ENCODE peak calls at places on chromosomes 12 and 14, in eight cellular contexts. Y is germinal center; J is COR-L47; A is transverse colon; P is AG10803; K is mammary epithelial cell; M is stimulated activated effector memory CD8-positive, alpha-beta T cell treated with anti-CD3 and anti-CD28 coated beads, Interleukin-12 subunit alpha, Interleukin-12 subunit beta, amount 100 ng/mL, for 72 hours; V is NCI-H2029 treated with DMSO at 0.1 percent for 48 hours. W is an unnamed sample.

GRCh38 chr14:95935228-95935822 is 58.7 kb downstream of the TUNAR start:
- DNase-seq in Y (no peak), J (no peak), A (no peak), P (peak), K (peak), M (no peak), V (no peak), W (no peak)

GRCh38 chr14:100762089-100762515 is 35.4 kb downstream of the DLK1 start:
- DNase-seq in Y (no peak), J (no peak), A (no peak), P (peak), K (no peak), M (no peak), V (no peak), W (no peak)

GRCh38 chr14:92549853-92550244 is 36.3 kb downstream of the RIN3 start:
- DNase-seq in Y (no peak), J (no peak), A (no peak), P (peak), K (no peak), M (no peak), V (no peak), W (no peak)

GRCh38 chr12:111692575-111693210 is 6.8 kb downstream of the ACAD10 start:
- DNase-seq in Y (peak), J (no peak), A (no peak), P (no peak), K (no peak), M (no peak), V (no peak), W (peak)

GRCh38 chr14:76829016-76829365 is 2.8 kb downstream of the LRRC74A start:
- DNase-seq in Y (no peak), J (no peak), A (no peak), P (no peak), K (peak), M (no peak), V (no peak), W (no peak)

GRCh38 chr12:5586201-5586600 is 154.3 kb downstream of the NTF3 start:
- DNase-seq in Y (no peak), J (no peak), A (no peak), P (peak), K (no peak), M (no peak), V (no peak), W (no peak)

GRCh38 chr12:109735825-109736551 is 22.4 kb downstream of the FAM222A start:
- DNase-seq in Y (no peak), J (no peak), A (peak), P (no peak), K (no peak), M (no peak), V (no peak), W (no peak)

GRCh38 chr14:54465654-54466053 is 23.1 kb downstream of the GMFB start:
- DNase-seq in Y (no peak), J (no peak), A (no peak), P (no peak), K (no peak), M (no peak), V (no peak), W (no peak)

GRCh38 chr14:75333523-75334190 is 55.0 kb downstream of the FOS start:
- DNase-seq in Y (no peak), J (no peak), A (no peak), P (no peak), K (no peak), M (no peak), V (no peak), W (no peak)

GRCh38 chr14:72943876-72944430 is 17.7 kb downstream of the DCAF4 start:
- DNase-seq in Y (no peak), J (no peak), A (no peak), P (no peak), K (no peak), M (no peak), V (no peak), W (no peak)

GRCh38 chr14:37844614-37845013 is 249.2 kb downstream of the TTC6 start:
- DNase-seq in Y (no peak), J (no peak), A (no peak), P (no peak), K (no peak), M (no peak), V (no peak), W (no peak)

GRCh38 chr14:102055181-102055901 is 31.5 kb downstream of the HSP90AA1 start:
- DNase-seq in Y (no peak), J (no peak), A (no peak), P (peak), K (peak), M (no peak), V (no peak), W (no peak)

GRCh38 chr14:76772300-76773187 is 11.3 kb downstream of the VASH1 start:
- DNase-seq in Y (no peak), J (no peak), A (peak), P (no peak), K (no peak), M (no peak), V (no peak), W (no peak)

GRCh38 chr12:12586879-12587675 is 24.4 kb upstream of the DUSP16 start:
- DNase-seq in Y (no peak), J (no peak), A (peak), P (no peak), K (peak), M (no peak), V (no peak), W (no peak)

GRCh38 chr14:94180655-94181271 is 6.6 kb downstream of the PPP4R4 start:
- DNase-seq in Y (peak), J (peak), A (no peak), P (peak), K (peak), M (no peak), V (no peak), W (no peak)

GRCh38 chr14:68380304-68380840 is 412.5 kb downstream of the ZFP36L1 start:
- DNase-seq in Y (no peak), J (no peak), A (no peak), P (peak), K (no peak), M (no peak), V (no peak), W (no peak)

GRCh38 chr14:94897092-94897491 is 127.2 kb upstream of the GSC start:
- DNase-seq in Y (no peak), J (no peak), A (no peak), P (peak), K (no peak), M (no peak), V (no peak), W (no peak)

GRCh38 chr12:93229494-93230310 is 148.0 kb upstream of the NUDT4 start:
- DNase-seq in Y (no peak), J (no peak), A (no peak), P (peak), K (peak), M (no peak), V (no peak), W (no peak)

GRCh38 chr12:83149987-83150386 is 463.3 kb downstream of the TMTC2 start:
- DNase-seq in Y (no peak), J (no peak), A (no peak), P (no peak), K (no peak), M (no peak), V (no peak), W (no peak)

GRCh38 chr12:96510306-96510764 is 21.0 kb downstream of the CFAP54 start:
- DNase-seq in Y (no peak), J (no peak), A (no peak), P (peak), K (peak), M (no peak), V (no peak), W (no peak)

GRCh38 chr14:77203611-77204456 is 22.2 kb downstream of the TMEM63C start:
- DNase-seq in Y (no peak), J (peak), A (no peak), P (no peak), K (no peak), M (no peak), V (peak), W (no peak)

GRCh38 chr12:49964849-49965624 is 3.4 kb downstream of the AQP5 start:
- DNase-seq in Y (no peak), J (no peak), A (no peak), P (no peak), K (no peak), M (no peak), V (no peak), W (no peak)

GRCh38 chr12:116157845-116158267 is 119.6 kb downstream of the MED13L start:
- DNase-seq in Y (no peak), J (peak), A (no peak), P (no peak), K (no peak), M (no peak), V (peak), W (no peak)

GRCh38 chr12:11981174-11981733 is 89.5 kb upstream of the BCL2L14 start:
- DNase-seq in Y (no peak), J (no peak), A (no peak), P (peak), K (peak), M (peak), V (no peak), W (no peak)

GRCh38 chr14:98182385-98183055 is 1089.5 kb downstream of the BCL11B start:
- DNase-seq in Y (no peak), J (no peak), A (no peak), P (no peak), K (peak), M (no peak), V (no peak), W (no peak)

GRCh38 chr12:69570545-69571399 is 14.5 kb upstream of the CCT2 start:
- DNase-seq in Y (peak), J (peak), A (peak), P (peak), K (peak), M (peak), V (peak), W (peak)

GRCh38 chr12:122921917-122922316 is 26.0 kb upstream of the VPS37B start:
- DNase-seq in Y (no peak), J (peak), A (peak), P (no peak), K (no peak), M (no peak), V (peak), W (no peak)